ENCODE peak calls at places on chromosomes 13 and 19, in four cellular contexts. H is T-helper 17 cell, R is breast epithelium, B is fibroblast of lung. N is an unnamed sample. For H3K9me3, the result is how much of the 10 kb centered on the place peaks cover.

GRCh38 chr13:51283361-51283760 is 56.1 kb upstream of the SERPINE3 start:
- DNase-seq in H (no peak), R (no peak), B (no peak), N (no peak)

GRCh38 chr13:30133976-30134375 is 173.4 kb downstream of the KATNAL1 start:
- DNase-seq in H (no peak), R (no peak), B (peak), N (peak)

GRCh38 chr13:34816118-34816517 is 126.0 kb upstream of the NBEA start:
- DNase-seq in H (no peak), R (no peak), B (no peak), N (no peak)

GRCh38 chr19:18282021-18282787 is 782 bp upstream of the JUND start:
- DNase-seq in H (no peak), R (peak), B (no peak), N (no peak)

GRCh38 chr13:45916036-45916435 is 64.5 kb upstream of the SIAH3 start:
- DNase-seq in H (no peak), R (no peak), B (no peak), N (no peak)

GRCh38 chr13:40749327-40749726 is 21.7 kb downstream of the MRPS31 start:
- DNase-seq in H (no peak), R (no peak), B (no peak), N (no peak)

GRCh38 chr13:106689906-106690305 is 122.0 kb upstream of the ARGLU1 start:
- DNase-seq in H (no peak), R (no peak), B (no peak), N (no peak)

GRCh38 chr13:39913928-39914327 is 258.5 kb downstream of the COG6 start:
- DNase-seq in H (no peak), R (peak), B (peak), N (no peak)

GRCh38 chr19:28296506-28296905 is 916.4 kb downstream of the UQCRFS1 start:
- DNase-seq in H (no peak), R (no peak), B (no peak), N (no peak)

GRCh38 chr13:45341799-45342584 is 1.0 kb upstream of the TPT1 start:
- DNase-seq in H (no peak), R (peak), B (peak), N (no peak)

GRCh38 chr19:49387936-49388372 is at the start of gene KASH5:
- DNase-seq in H (peak), R (peak), B (peak), N (peak)

GRCh38 chr19:49808762-49809154 is 4.3 kb downstream of the FUZ start:
- DNase-seq in H (peak), R (peak), B (peak), N (peak)

GRCh38 chr13:43664700-43665191 is 122.0 kb downstream of the ENOX1 start:
- DNase-seq in H (no peak), R (no peak), B (peak), N (no peak)

GRCh38 chr13:27635256-27635655 is 13.6 kb downstream of the POLR1D start:
- DNase-seq in H (no peak), R (no peak), B (no peak), N (no peak)

GRCh38 chr13:34349091-34349722 is 531.3 kb downstream of the RFC3 start:
- DNase-seq in H (no peak), R (peak), B (peak), N (peak)

GRCh38 chr13:73803997-73804396 is 330.2 kb downstream of the KLF12 start:
- DNase-seq in H (no peak), R (no peak), B (peak), N (peak)

GRCh38 chr19:15337202-15337601 is 4.9 kb upstream of the BRD4 start:
- DNase-seq in H (no peak), R (no peak), B (peak), N (peak)

GRCh38 chr13:42553098-42554046 is 20.6 kb upstream of the TNFSF11 start:
- DNase-seq in H (no peak), R (no peak), B (peak), N (peak)

GRCh38 chr19:30662211-30662861 is 290.2 kb downstream of the ZNF536 start:
- DNase-seq in H (no peak), R (no peak), B (no peak), N (no peak)

GRCh38 chr19:47035127-47035494 is 13.3 kb downstream of the TMEM160 start:
- DNase-seq in H (no peak), R (no peak), B (no peak), N (peak)

GRCh38 chr13:36921902-36922301 is 1.9 kb upstream of the SMAD9 start:
- DNase-seq in H (no peak), R (no peak), B (no peak), N (no peak)

GRCh38 chr19:50300814-50301606 is 28.2 kb downstream of the KCNC3 start:
- DNase-seq in H (no peak), R (no peak), B (peak), N (peak)

GRCh38 chr19:29268721-29269483 is 56.0 kb upstream of the UQCRFS1 start:
- DNase-seq in H (no peak), R (no peak), B (no peak), N (no peak)

GRCh38 chr19:14775855-14776254 is 2.5 kb downstream of the ADGRE2 start:
- DNase-seq in H (no peak), R (no peak), B (no peak), N (peak)

GRCh38 chr19:15285896-15286591 is 46.3 kb downstream of the BRD4 start:
- DNase-seq in H (no peak), R (no peak), B (no peak), N (no peak)

GRCh38 chr19:7196721-7197168 is 97.5 kb downstream of the INSR start:
- DNase-seq in H (no peak), R (no peak), B (peak), N (no peak)

GRCh38 chr13:30240608-30241007 is 66.7 kb downstream of the KATNAL1 start:
- DNase-seq in H (no peak), R (no peak), B (no peak), N (peak)

GRCh38 chr19:28466107-28467045 is 746.6 kb downstream of the UQCRFS1 start:
- DNase-seq in H (peak), R (no peak), B (peak), N (peak)

GRCh38 chr13:45367358-45367757 is 26.4 kb upstream of the TPT1 start:
- DNase-seq in H (peak), R (peak), B (peak), N (peak)

GRCh38 chr19:31223805-31224534 is 125.3 kb downstream of the TSHZ3 start:
- DNase-seq in H (no peak), R (no peak), B (peak), N (peak)

GRCh38 chr13:20173121-20173746 is 12.4 kb upstream of the GJA3 start:
- DNase-seq in H (no peak), R (no peak), B (peak), N (no peak)

GRCh38 chr13:63184693-63185092 is 1769.0 kb upstream of the PCDH20 start:
- DNase-seq in H (no peak), R (no peak), B (peak), N (no peak)

GRCh38 chr13:47303626-47304025 is 406.8 kb upstream of the HTR2A start:
- DNase-seq in H (no peak), R (no peak), B (no peak), N (no peak)

GRCh38 chr19:1691589-1692290 is 39.3 kb upstream of the TCF3 start:
- DNase-seq in H (no peak), R (no peak), B (no peak), N (no peak)

GRCh38 chr13:44231786-44232516 is 141.7 kb upstream of the SERP2 start:
- DNase-seq in H (no peak), R (peak), B (peak), N (peak)

GRCh38 chr19:514166-514663 is 6.9 kb downstream of the TPGS1 start:
- DNase-seq in H (no peak), R (no peak), B (no peak), N (no peak)

GRCh38 chr19:516884-517424 is 9.7 kb downstream of the TPGS1 start:
- DNase-seq in H (no peak), R (no peak), B (no peak), N (no peak)

GRCh38 chr19:518292-519231 is 11.3 kb downstream of the TPGS1 start:
- DNase-seq in H (peak), R (no peak), B (peak), N (no peak)

GRCh38 chr19:519449-519865 is 12.1 kb upstream of the CDC34 start:
- DNase-seq in H (no peak), R (no peak), B (no peak), N (no peak)

DNA sequence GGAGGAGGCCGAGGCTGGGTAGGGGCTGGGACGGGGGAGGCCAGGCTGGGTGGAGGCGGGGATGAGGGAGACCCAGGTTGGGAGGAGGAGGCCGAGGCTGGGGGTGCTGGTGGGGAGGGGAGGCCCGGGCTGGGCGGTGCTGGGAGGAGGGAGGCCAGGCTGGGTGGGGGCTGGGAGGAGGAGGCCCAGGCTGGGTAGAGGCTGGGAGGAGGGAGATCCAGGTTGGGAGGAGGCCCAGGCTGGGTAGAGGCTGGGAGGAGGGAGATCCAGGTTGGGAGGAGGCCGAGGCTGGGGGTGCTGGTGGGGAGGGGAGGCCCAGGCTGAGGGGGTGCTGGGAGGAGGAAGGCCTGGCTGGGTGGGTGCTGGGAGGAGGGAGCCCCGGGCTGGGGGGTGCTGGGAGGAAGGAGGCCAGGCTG is 10.4 kb downstream of the TPGS1 start:
- DNase-seq in H (no peak), R (no peak), B (no peak), N (no peak)
- H3K9me3 ChIP-seq in H (under half), R (under half), B (under half), N (under half)

GRCh38 chr19:23908165-23908564 is 6.5 kb upstream of the ZNF726 start:
- DNase-seq in H (no peak), R (no peak), B (no peak), N (no peak)
- H3K9me3 ChIP-seq in H (under half), R (under half), B (under half), N (under half)

GRCh38 chr19:2923510-2923909 is 21.3 kb downstream of the ZNF77 start:
- DNase-seq in H (no peak), R (no peak), B (peak), N (no peak)

GRCh38 chr19:2922987-2923386 is 21.8 kb downstream of the ZNF77 start:
- DNase-seq in H (no peak), R (peak), B (no peak), N (no peak)

GRCh38 chr19:2927032-2927430 is 17.7 kb downstream of the ZNF77 start:
- DNase-seq in H (no peak), R (no peak), B (no peak), N (no peak)

GRCh38 chr19:2926341-2927031 is 18.3 kb downstream of the ZNF77 start:
- DNase-seq in H (no peak), R (no peak), B (no peak), N (no peak)
- H3K9me3 ChIP-seq in H (under half), R (under half), B (under half), N (under half)

GRCh38 chr13:112417079-112417478 is 40.9 kb downstream of the SPACA7 start:
- DNase-seq in H (no peak), R (no peak), B (no peak), N (no peak)

GRCh38 chr13:112416647-112417046 is 40.5 kb downstream of the SPACA7 start:
- DNase-seq in H (no peak), R (no peak), B (no peak), N (no peak)
- H3K9me3 ChIP-seq in H (under half), R (half or more), B (under half), N (under half)

GRCh38 chr19:44278181-44278690 is 18.6 kb downstream of the ZNF233 start:
- DNase-seq in H (no peak), R (no peak), B (no peak), N (peak)
- H3K9me3 ChIP-seq in H (under half), R (half or more), B (under half), N (under half)

DNA sequence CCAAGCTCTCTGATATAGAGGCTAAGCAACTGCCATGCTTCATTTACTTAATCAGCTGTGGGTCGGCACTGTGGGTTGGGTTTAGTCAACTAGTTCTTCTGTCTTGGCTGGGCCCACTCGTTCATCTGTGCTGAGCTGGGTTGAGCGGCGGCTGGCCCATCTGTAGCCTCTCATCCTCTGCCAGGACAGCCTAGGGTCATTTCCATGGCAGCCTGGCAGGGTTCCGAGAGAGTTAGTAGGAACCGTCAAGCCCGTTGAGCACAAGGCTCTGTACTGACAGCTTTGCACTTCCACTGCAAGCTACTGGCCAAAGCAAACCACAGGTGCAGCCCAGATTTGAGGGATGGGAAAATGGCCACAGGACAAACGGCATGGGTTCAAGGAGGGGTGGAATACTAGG is 6.6 kb upstream of the ZNF835 start:
- DNase-seq in H (no peak), R (no peak), B (no peak), N (no peak)
- H3K9me3 ChIP-seq in H (under half), R (under half), B (under half), N (under half)

GRCh38 chr19:23052349-23052748 is 49.4 kb upstream of the ZNF728 start:
- DNase-seq in H (no peak), R (no peak), B (no peak), N (no peak)
- H3K9me3 ChIP-seq in H (under half), R (under half), B (under half), N (under half)

N was measured in osteoblast.